ENCODE peak calls at places on chromosomes 11 and 22, in ten cellular contexts. P is endothelial cell; T is iPS-NIHi11; Z is GM06990; G is pancreas; F is NCI-H1417; H is Calu3; V is testis; Q is activated effector memory CD4-positive, alpha-beta T cell treated with Interleukin-2 at 50 U/mL for 16 hours; K is NAMALWA. R is an unnamed sample.

GRCh38 chr11:94706211-94706610 is 61.9 kb upstream of the AMOTL1 start:
- DNase-seq in P (no peak), T (no peak), Z (no peak), G (no peak), F (peak), H (no peak), V (no peak), Q (no peak), K (no peak), R (no peak)

GRCh38 chr11:10518123-10518522 is 22.9 kb downstream of the RNF141 start:
- DNase-seq in P (no peak), T (no peak), Z (no peak), G (no peak), F (no peak), H (no peak), V (no peak), Q (no peak), K (no peak), R (no peak)

GRCh38 chr11:46977940-46978595 is 41.5 kb downstream of the CSTPP1 start:
- DNase-seq in P (no peak), T (no peak), Z (no peak), G (no peak), F (peak), H (no peak), V (no peak), Q (no peak), K (no peak), R (no peak)

GRCh38 chr11:61972796-61973602 is 5.6 kb upstream of the FTH1 start:
- DNase-seq in P (no peak), T (no peak), Z (no peak), G (peak), F (no peak), H (peak), V (no peak), Q (no peak), K (no peak), R (no peak)

GRCh38 chr22:38755911-38756532 is at the start of gene SUN2:
- DNase-seq in P (peak), T (peak), Z (peak), G (peak), F (peak), H (peak), V (peak), Q (peak), K (peak), R (peak)

GRCh38 chr22:41099036-41099435 is 6.6 kb downstream of the EP300 start:
- DNase-seq in P (no peak), T (no peak), Z (no peak), G (no peak), F (no peak), H (no peak), V (no peak), Q (no peak), K (no peak), R (no peak)

GRCh38 chr11:134034496-134035381 is 34.1 kb upstream of the JAM3 start:
- DNase-seq in P (no peak), T (no peak), Z (no peak), G (peak), F (peak), H (no peak), V (peak), Q (no peak), K (no peak), R (no peak)

GRCh38 chr11:66126064-66126463 is 56.0 kb downstream of the PACS1 start:
- DNase-seq in P (no peak), T (no peak), Z (no peak), G (no peak), F (no peak), H (no peak), V (no peak), Q (no peak), K (peak), R (peak)

GRCh38 chr11:9208726-9209501 is 56.2 kb downstream of the DENND5A start:
- DNase-seq in P (no peak), T (no peak), Z (peak), G (no peak), F (peak), H (no peak), V (no peak), Q (no peak), K (peak), R (peak)

GRCh38 chr11:87421422-87421821 is 383.7 kb downstream of the TMEM135 start:
- DNase-seq in P (peak), T (peak), Z (peak), G (no peak), F (peak), H (peak), V (peak), Q (no peak), K (peak), R (peak)

GRCh38 chr11:116384876-116385275 is 387.9 kb downstream of the BUD13 start:
- DNase-seq in P (no peak), T (no peak), Z (no peak), G (no peak), F (peak), H (no peak), V (no peak), Q (no peak), K (no peak), R (no peak)

GRCh38 chr11:66317766-66318575 is 1.1 kb upstream of the CD248 start:
- DNase-seq in P (no peak), T (no peak), Z (peak), G (no peak), F (no peak), H (no peak), V (peak), Q (no peak), K (peak), R (peak)

GRCh38 chr11:37688461-37688860 is 1090.4 kb upstream of the RAG2 start:
- DNase-seq in P (no peak), T (no peak), Z (no peak), G (no peak), F (no peak), H (no peak), V (no peak), Q (no peak), K (no peak), R (no peak)

GRCh38 chr11:129440028-129440630 is 64.5 kb downstream of the BARX2 start:
- DNase-seq in P (no peak), T (peak), Z (no peak), G (peak), F (peak), H (peak), V (no peak), Q (no peak), K (no peak), R (no peak)

GRCh38 chr11:86672007-86672621 is at the start of gene ME3:
- DNase-seq in P (peak), T (peak), Z (peak), G (peak), F (peak), H (peak), V (peak), Q (peak), K (no peak), R (no peak)

GRCh38 chr11:43053638-43054412 is 258.0 kb upstream of the API5 start:
- DNase-seq in P (no peak), T (no peak), Z (no peak), G (no peak), F (no peak), H (no peak), V (no peak), Q (no peak), K (no peak), R (no peak)

GRCh38 chr11:75293903-75294302 is 53.3 kb downstream of the TPBGL start:
- DNase-seq in P (no peak), T (no peak), Z (no peak), G (no peak), F (no peak), H (no peak), V (no peak), Q (no peak), K (peak), R (no peak)

GRCh38 chr11:44006882-44007495 is 40.8 kb upstream of the ACCSL start:
- DNase-seq in P (no peak), T (no peak), Z (no peak), G (no peak), F (no peak), H (no peak), V (peak), Q (no peak), K (no peak), R (no peak)

GRCh38 chr11:122717264-122717867 is 61.8 kb downstream of the UBASH3B start:
- DNase-seq in P (no peak), T (no peak), Z (peak), G (no peak), F (no peak), H (no peak), V (no peak), Q (no peak), K (peak), R (peak)

GRCh38 chr11:121800704-121801516 is 315.1 kb downstream of the BLID start:
- DNase-seq in P (peak), T (peak), Z (no peak), G (no peak), F (no peak), H (no peak), V (peak), Q (no peak), K (no peak), R (no peak)

GRCh38 chr11:130212431-130212961 is 52.9 kb downstream of the ST14 start:
- DNase-seq in P (peak), T (no peak), Z (no peak), G (no peak), F (no peak), H (no peak), V (peak), Q (no peak), K (peak), R (no peak)

GRCh38 chr22:47013861-47014635 is 251.6 kb downstream of the TBC1D22A start:
- DNase-seq in P (no peak), T (no peak), Z (no peak), G (no peak), F (no peak), H (no peak), V (no peak), Q (no peak), K (no peak), R (no peak)

R was measured in OCI-LY7.